ENCODE peak calls at places on chromosomes 6 and 20, in five cellular contexts. Q is left cardiac atrium, T is adrenal gland, Z is NCI-H526, B is omental fat pad. E is an unnamed sample.

GRCh38 chr6:107936162-107936909 is 21.7 kb downstream of the SEC63 start:
- DNase-seq in Q (no peak), Z (no peak), T (no peak), B (no peak), E (no peak)

GRCh38 chr6:4607026-4607704 is 169.0 kb upstream of the CDYL start:
- DNase-seq in Z (no peak), B (no peak), Q (no peak), T (peak; percentile 88), E (no peak)

GRCh38 chr6:14053776-14054175 is 63.8 kb upstream of the CD83 start:
- DNase-seq in B (no peak), Z (no peak), Q (no peak), T (no peak), E (no peak)

GRCh38 chr6:156865019-156865629 is 87.9 kb downstream of the ARID1B start:
- DNase-seq in T (no peak), Z (no peak), B (no peak), Q (no peak), E (no peak)

GRCh38 chr6:33298773-33299236 is at the start of gene RGL2:
- DNase-seq in B (no peak), T (peak; percentile 89), Z (peak; percentile 55), Q (peak; percentile 91), E (peak; percentile 93)

GRCh38 chr6:81934936-81935335 is 182.5 kb upstream of the TENT5A start:
- DNase-seq in B (no peak), Z (no peak), T (no peak), Q (no peak), E (no peak)

GRCh38 chr6:138215071-138215470 is 3.2 kb downstream of the PBOV1 start:
- DNase-seq in B (no peak), Z (no peak), Q (no peak), T (no peak), E (no peak)

GRCh38 chr6:2919401-2919800 is 16.3 kb upstream of the SERPINB9 start:
- DNase-seq in T (no peak), B (no peak), Q (no peak), Z (no peak), E (no peak)

GRCh38 chr6:41644297-41644879 is 6.1 kb downstream of the MDFI start:
- DNase-seq in Z (no peak), T (no peak), Q (no peak), B (no peak), E (no peak)

GRCh38 chr6:53033764-53034163 is 31.4 kb upstream of the FBXO9 start:
- DNase-seq in Q (no peak), B (no peak), Z (no peak), T (no peak), E (no peak)

GRCh38 chr6:93088675-93089575 is 330.4 kb downstream of the EPHA7 start:
- DNase-seq in Z (no peak), B (no peak), Q (no peak), T (no peak), E (no peak)

GRCh38 chr20:57390604-57391438 is at the start of gene RBM38:
- DNase-seq in T (peak; percentile 61), Z (no peak), Q (peak; percentile 66), B (no peak), E (no peak)

GRCh38 chr6:116101298-116101718 is 655 bp downstream of the NT5DC1 start:
- DNase-seq in Q (peak; percentile 85), T (peak; percentile 95), Z (no peak), B (peak; percentile 35), E (peak; percentile 88)

GRCh38 chr6:18039481-18039880 is 52.0 kb upstream of the KIF13A start:
- DNase-seq in Z (no peak), B (no peak), Q (no peak), T (no peak), E (no peak)

GRCh38 chr20:52003976-52004375 is 187.6 kb downstream of the ZFP64 start:
- DNase-seq in Q (no peak), B (no peak), Z (no peak), T (no peak), E (no peak)

GRCh38 chr6:21887301-21888185 is 294.0 kb downstream of the SOX4 start:
- DNase-seq in Z (no peak), Q (peak; percentile 50), T (no peak), B (no peak), E (no peak)

GRCh38 chr20:33518071-33518470 is 28.2 kb downstream of the CBFA2T2 start:
- DNase-seq in B (no peak), T (no peak), Z (no peak), Q (no peak), E (no peak)

GRCh38 chr6:44925100-44925739 is 402.9 kb upstream of the RUNX2 start:
- DNase-seq in B (no peak), Q (no peak), Z (peak; percentile 3), T (no peak), E (no peak)

GRCh38 chr6:28903686-28904085 is 20.1 kb downstream of the TRIM27 start:
- DNase-seq in T (no peak), Z (no peak), B (no peak), Q (no peak), E (no peak)

GRCh38 chr6:14743465-14744211 is 502.2 kb upstream of the JARID2 start:
- DNase-seq in B (peak; percentile 61), Z (no peak), Q (peak; percentile 53), T (peak; percentile 95), E (peak; percentile 87)